ENCODE peak calls at places on chromosomes 2 and 18, in seven cellular contexts. S, H, A, O, G, Y and D are unnamed samples.

GRCh38 chr2:187349328-187349944 is 98.6 kb downstream of the CALCRL start:
- DNase-seq in A (no peak), Y (no peak), G (no peak), S (no peak), H (peak), O (no peak), D (no peak)

GRCh38 chr2:6694555-6694954 is 171.2 kb downstream of the CMPK2 start:
- DNase-seq in A (no peak), S (no peak), H (no peak), O (peak), Y (no peak), G (no peak), D (no peak)

GRCh38 chr2:184685999-184686841 is 87.9 kb downstream of the ZNF804A start:
- DNase-seq in H (peak), S (no peak), A (no peak), Y (no peak), O (no peak), G (no peak), D (no peak)

GRCh38 chr18:46502444-46502843 is 154.6 kb downstream of the LOXHD1 start:
- DNase-seq in H (peak), Y (no peak), O (no peak), A (no peak), G (no peak), S (no peak), D (no peak)

GRCh38 chr2:220513573-220514288 is 886.3 kb downstream of the SLC4A3 start:
- DNase-seq in S (no peak), O (no peak), H (no peak), A (no peak), Y (no peak), G (no peak), D (no peak)

GRCh38 chr2:112957511-112957910 is 20.3 kb upstream of the IL36G start:
- DNase-seq in A (no peak), O (no peak), G (no peak), Y (no peak), H (no peak), S (no peak), D (no peak)

GRCh38 chr2:239293450-239294430 is 107.1 kb downstream of the HDAC4 start:
- DNase-seq in O (no peak), G (peak), A (peak), S (no peak), H (no peak), Y (no peak), D (no peak)

GRCh38 chr2:73359915-73360697 is 25.5 kb upstream of the ALMS1 start:
- DNase-seq in A (no peak), O (peak), H (peak), S (no peak), Y (no peak), G (no peak), D (no peak)

GRCh38 chr2:27992787-27993747 is 102.5 kb downstream of the BABAM2 start:
- DNase-seq in G (no peak), H (peak), O (no peak), Y (no peak), S (peak), A (no peak), D (no peak)

GRCh38 chr2:182682210-182682609 is 33.8 kb upstream of the DNAJC10 start:
- DNase-seq in O (no peak), Y (no peak), A (no peak), S (no peak), H (no peak), G (no peak), D (no peak)

GRCh38 chr2:189024861-189025618 is 50.9 kb downstream of the COL3A1 start:
- DNase-seq in A (no peak), H (peak), G (no peak), Y (no peak), O (no peak), S (no peak), D (no peak)

GRCh38 chr2:240948905-240949790 is 43.0 kb downstream of the CROCC2 start:
- DNase-seq in Y (no peak), S (no peak), G (no peak), O (peak), H (no peak), A (no peak), D (no peak)

GRCh38 chr2:175930504-175930903 is 71.6 kb downstream of the LNPK start:
- DNase-seq in G (no peak), Y (no peak), S (no peak), H (peak), O (no peak), A (no peak), D (no peak)

GRCh38 chr2:109378682-109379081 is 235.1 kb downstream of the SEPTIN10 start:
- DNase-seq in S (no peak), G (no peak), Y (no peak), A (no peak), O (no peak), H (no peak), D (no peak)

GRCh38 chr2:11945139-11946126 is 199.0 kb downstream of the LPIN1 start:
- DNase-seq in O (no peak), S (no peak), H (no peak), A (no peak), G (no peak), Y (no peak), D (no peak)

GRCh38 chr2:201786471-201786870 is 5.7 kb upstream of the ALS2 start:
- DNase-seq in A (no peak), H (no peak), Y (no peak), G (no peak), S (peak), O (no peak), D (no peak)

GRCh38 chr18:49933530-49933929 is 120.2 kb upstream of the ACAA2 start:
- DNase-seq in S (peak), Y (no peak), O (no peak), H (peak), G (no peak), A (no peak), D (peak)

GRCh38 chr2:105641389-105641811 is 103.3 kb upstream of the NCK2 start:
- DNase-seq in O (no peak), Y (no peak), G (no peak), S (no peak), A (no peak), H (peak), D (no peak)

GRCh38 chr2:135094508-135094907 is 42.4 kb downstream of the RAB3GAP1 start:
- DNase-seq in G (no peak), S (no peak), Y (no peak), O (no peak), A (no peak), H (no peak), D (no peak)

GRCh38 chr2:139622691-139623090 is 842.5 kb upstream of the NXPH2 start:
- DNase-seq in S (no peak), G (no peak), H (no peak), O (peak), A (no peak), Y (no peak), D (no peak)

GRCh38 chr2:17976871-17977746 is 98.6 kb downstream of the KCNS3 start:
- DNase-seq in Y (no peak), H (peak), G (no peak), S (peak), A (no peak), O (no peak), D (peak)

GRCh38 chr2:110718382-110718781 is 14.0 kb upstream of the ACOXL start:
- DNase-seq in G (no peak), O (no peak), Y (no peak), S (no peak), A (no peak), H (no peak), D (no peak)

GRCh38 chr2:120343433-120344105 is 2.4 kb upstream of the INHBB start:
- DNase-seq in S (peak), A (peak), O (peak), H (peak), G (peak), Y (peak), D (peak)

GRCh38 chr2:73185965-73186364 is 16.4 kb upstream of the NOTO start:
- DNase-seq in A (no peak), G (no peak), S (no peak), O (no peak), H (no peak), Y (no peak), D (no peak)

GRCh38 chr18:23471486-23471885 is 18.4 kb downstream of the RIOK3 start:
- DNase-seq in O (no peak), Y (no peak), S (no peak), H (no peak), A (no peak), G (no peak), D (no peak)

GRCh38 chr18:77131652-77132368 is 773 bp downstream of the MBP start:
- DNase-seq in Y (peak), A (no peak), S (no peak), O (peak), G (peak), H (peak), D (no peak)

GRCh38 chr2:1656326-1656960 is 87.9 kb downstream of the PXDN start:
- DNase-seq in A (no peak), O (no peak), S (no peak), G (peak), H (no peak), Y (no peak), D (no peak)

GRCh38 chr18:8801263-8801901 is 96.0 kb downstream of the MTCL1 start:
- DNase-seq in H (peak), A (no peak), S (peak), O (no peak), G (no peak), Y (no peak), D (peak)

GRCh38 chr2:260507-261161 is 3.2 kb downstream of the SH3YL1 start:
- DNase-seq in S (no peak), G (no peak), A (no peak), Y (no peak), O (no peak), H (no peak), D (no peak)

GRCh38 chr2:62931536-62931935 is 119.1 kb upstream of the OTX1 start:
- DNase-seq in H (no peak), O (no peak), A (no peak), Y (no peak), S (peak), G (no peak), D (no peak)

GRCh38 chr2:109242654-109243331 is 113.8 kb downstream of the SH3RF3 start:
- DNase-seq in H (peak), Y (no peak), S (peak), A (no peak), G (peak), O (no peak), D (peak)

GRCh38 chr2:33104052-33104623 is 157.4 kb downstream of the LTBP1 start:
- DNase-seq in O (no peak), A (no peak), Y (no peak), H (peak), S (peak), G (no peak), D (no peak)

GRCh38 chr2:231884438-231885140 is 41.6 kb downstream of the NPPC start:
- DNase-seq in A (no peak), S (no peak), G (no peak), H (no peak), Y (no peak), O (peak), D (no peak)

GRCh38 chr2:106257135-106257534 is 63.0 kb upstream of the UXS1 start:
- DNase-seq in S (no peak), H (no peak), G (no peak), Y (no peak), A (no peak), O (no peak), D (no peak)

GRCh38 chr2:79876430-79876829 is 363.6 kb downstream of the CTNNA2 start:
- DNase-seq in A (no peak), Y (no peak), H (no peak), S (no peak), O (peak), G (no peak), D (no peak)